ENCODE peak calls at places on chromosomes 7 and 10, in four cellular contexts. E is gastrocnemius medialis, B is heart left ventricle, Z is sigmoid colon. F is an unnamed sample.

GRCh38 chr7:158166386-158167340 is 421.0 kb downstream of the PTPRN2 start:
- DNase-seq in E (no peak), Z (no peak), B (no peak), F (no peak)

GRCh38 chr7:129053938-129054437 is 923 bp downstream of the TNPO3 start:
- DNase-seq in B (no peak), E (no peak), Z (no peak), F (no peak)

GRCh38 chr10:99620713-99621453 is 644 bp upstream of the SLC25A28 start:
- DNase-seq in E (peak; percentile 86), B (peak; percentile 92), Z (peak; percentile 98), F (peak; percentile 97)

GRCh38 chr7:114865564-114865963 is 56.3 kb upstream of the MDFIC start:
- DNase-seq in Z (no peak), B (peak; percentile 39), E (peak; percentile 11), F (peak; percentile 49)

GRCh38 chr7:67631496-67631895 is 634.9 kb downstream of the TYW1 start:
- DNase-seq in B (no peak), E (no peak), Z (no peak), F (no peak)

GRCh38 chr10:70053212-70053895 is 708 bp downstream of the MACROH2A2 start:
- DNase-seq in E (no peak), B (peak; percentile 14), Z (no peak), F (no peak)

GRCh38 chr7:151073990-151074389 is 6.6 kb downstream of the FASTK start:
- DNase-seq in Z (no peak), B (no peak), E (no peak), F (no peak)

GRCh38 chr7:54705436-54705835 is 53.6 kb downstream of the SEC61G start:
- DNase-seq in Z (no peak), E (no peak), B (no peak), F (no peak)

GRCh38 chr10:132397036-132397541 is at the start of gene PWWP2B:
- DNase-seq in Z (peak; percentile 77), E (no peak), B (peak; percentile 70), F (no peak)

GRCh38 chr7:102395620-102395957 is 574 bp upstream of the PRKRIP1 start:
- DNase-seq in E (no peak), Z (peak; percentile 55), B (no peak), F (no peak)

GRCh38 chr10:48806282-48806681 is 121.6 kb downstream of the WDFY4 start:
- DNase-seq in B (no peak), Z (no peak), E (no peak), F (no peak)
- H3K4me1 ChIP-seq in B (peaks cover 33% of the 10 kb centered on the region), Z (no peaks in the 10 kb centered on the region), E (no peaks in the 10 kb centered on the region), F (peaks cover 8% of the 10 kb centered on the region)

DNA sequence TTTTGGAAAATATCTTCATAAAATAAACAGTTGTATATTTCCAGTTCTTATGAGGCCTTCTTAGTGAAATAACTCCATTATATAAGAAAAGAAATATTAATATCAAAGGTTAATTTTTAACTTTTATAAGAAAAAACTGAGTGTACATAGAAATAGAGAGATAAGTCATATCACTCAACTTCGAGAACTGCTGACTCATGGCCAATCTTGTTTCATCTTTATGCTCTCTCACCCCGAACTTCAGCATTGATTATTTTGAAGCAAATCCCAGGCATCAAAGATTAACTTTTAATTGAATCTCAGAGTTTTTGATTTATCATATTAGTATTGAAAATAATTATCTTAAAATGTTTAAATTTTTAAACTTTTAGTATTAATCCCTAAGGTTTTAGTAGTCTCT is 527.1 kb downstream of the GFRA1 start:
- DNase-seq in B (no peak), E (no peak), Z (no peak), F (no peak)
- TF ChIP-seq CTCF in B (no peak), E (no peak), Z (no peak), F (no peak)

DNA sequence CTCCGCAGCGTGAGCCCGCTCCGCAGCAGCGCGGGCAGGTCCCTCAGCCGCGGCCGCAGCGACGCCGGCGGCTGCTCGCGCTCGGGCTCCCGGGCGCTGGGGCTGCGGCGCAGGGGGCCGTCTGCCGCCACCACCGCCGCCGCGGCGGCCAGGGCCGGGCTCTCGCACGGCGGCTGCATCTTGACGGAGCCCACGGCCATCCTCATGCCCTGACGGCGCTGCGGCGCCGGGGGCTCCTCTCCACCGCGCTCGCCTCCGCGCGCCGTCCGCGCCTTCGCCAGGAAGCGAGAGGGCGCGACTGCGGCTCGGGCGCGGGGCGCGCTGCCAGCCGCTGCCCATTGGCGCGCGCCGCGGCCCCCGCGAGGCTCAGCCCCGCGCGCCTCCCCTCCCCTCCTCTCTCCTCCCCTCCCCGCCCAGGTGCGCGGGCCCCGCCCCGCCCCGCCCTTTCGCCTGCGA is at the start of gene RAPGEF5:
- DNase-seq in B (no peak), Z (no peak), E (no peak), F (no peak)
- H3K4me3 ChIP-seq in B (peak within 1 kb of the TSS; percentile 53), Z (no peak within 1 kb of the TSS), E (peak within 1 kb of the TSS; percentile 53), F (peak within 1 kb of the TSS; percentile 33)

DNA sequence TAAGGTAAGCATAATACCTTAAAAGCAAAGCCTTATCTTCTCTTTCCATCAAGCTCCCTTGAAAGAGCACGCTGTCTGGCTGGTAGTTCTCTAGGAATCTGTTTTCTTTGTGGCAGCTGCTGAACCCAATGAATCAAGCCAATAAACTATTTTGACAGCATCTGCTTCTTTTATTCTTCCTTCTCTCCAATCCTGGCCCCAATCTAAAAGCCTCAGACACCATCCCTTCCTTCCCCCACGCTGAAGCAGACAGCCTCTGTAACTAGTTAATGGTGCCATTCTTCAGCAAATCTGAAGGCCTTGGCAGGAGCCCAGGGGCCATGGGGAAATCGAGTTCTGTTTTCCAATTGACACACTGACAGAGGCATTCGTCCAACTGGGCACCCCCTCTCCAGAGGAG is 186.6 kb upstream of the LYZL1 start:
- DNase-seq in E (no peak), Z (no peak), B (no peak), F (no peak)
- H3K4me1 ChIP-seq in E (no peaks in the 10 kb centered on the region), Z (no peaks in the 10 kb centered on the region), B (no peaks in the 10 kb centered on the region), F (no peaks in the 10 kb centered on the region)

GRCh38 chr7:81439591-81439990 is 330.3 kb downstream of the HGF start:
- DNase-seq in Z (no peak), B (no peak), E (no peak), F (no peak)
- TF ChIP-seq CTCF in Z (no peak), B (no peak), E (no peak), F (no peak)

DNA sequence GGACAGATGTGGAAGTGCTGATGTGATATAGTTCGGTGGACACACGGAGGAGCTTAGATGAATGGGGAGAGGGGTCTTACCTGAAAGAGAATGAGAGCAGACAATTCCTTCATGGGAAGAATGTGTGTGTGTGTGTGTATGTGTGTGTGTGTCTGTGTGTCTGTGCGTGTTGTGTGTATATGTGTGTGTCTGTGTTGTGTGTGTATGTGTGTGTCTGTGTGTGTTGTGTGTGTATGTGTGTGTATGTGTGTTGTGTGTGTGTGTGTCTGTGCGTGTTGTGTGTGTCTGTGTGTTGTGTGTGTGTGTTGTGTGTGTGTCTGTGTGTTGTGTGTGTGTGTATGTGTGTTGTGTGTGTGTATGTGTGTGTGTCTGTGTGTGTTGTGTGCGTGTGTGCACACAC is 104.2 kb downstream of the FAM204A start:
- DNase-seq in Z (no peak), B (no peak), E (no peak), F (no peak)
- H3K4me3 ChIP-seq in Z (no peak overlapping the region), B (no peak overlapping the region), E (no peak overlapping the region), F (no peak overlapping the region)

GRCh38 chr10:76080991-76081390 is 649.6 kb downstream of the LRMDA start:
- DNase-seq in E (no peak), B (no peak), Z (no peak), F (no peak)
- H3K4me1 ChIP-seq in E (peaks cover 13% of the 10 kb centered on the region), B (no peaks in the 10 kb centered on the region), Z (peaks cover 10% of the 10 kb centered on the region), F (peaks cover 6% of the 10 kb centered on the region)

GRCh38 chr10:56782503-56782902 is 421.4 kb upstream of the ZWINT start:
- DNase-seq in B (no peak), Z (no peak), E (no peak), F (no peak)
- TF ChIP-seq CTCF in B (no peak), Z (no peak), E (no peak), F (no peak)

GRCh38 chr10:37384923-37385322 is 259.5 kb downstream of the ANKRD30A start:
- DNase-seq in B (no peak), E (no peak), Z (no peak), F (no peak)
- H3K4me3 ChIP-seq in B (no peak overlapping the region), E (no peak overlapping the region), Z (no peak overlapping the region), F (no peak overlapping the region)

GRCh38 chr10:31701546-31701945 is 227.1 kb downstream of the ARHGAP12 start:
- DNase-seq in E (no peak), Z (no peak), B (no peak), F (no peak)

GRCh38 chr10:31700222-31700621 is 228.4 kb downstream of the ARHGAP12 start:
- DNase-seq in E (no peak), B (peak; percentile 45), Z (no peak), F (no peak)

GRCh38 chr10:31702954-31703353 is 225.7 kb downstream of the ARHGAP12 start:
- DNase-seq in Z (no peak), E (no peak), B (no peak), F (no peak)

GRCh38 chr10:31704195-31704594 is 224.4 kb downstream of the ARHGAP12 start:
- DNase-seq in E (no peak), B (no peak), Z (no peak), F (peak; percentile 79)

GRCh38 chr10:31702005-31702404 is 226.6 kb downstream of the ARHGAP12 start:
- DNase-seq in Z (no peak), E (no peak), B (no peak), F (no peak)
- H3K4me1 ChIP-seq in Z (peaks cover 53% of the 10 kb centered on the region), E (peaks cover 41% of the 10 kb centered on the region), B (peaks cover 52% of the 10 kb centered on the region), F (no peaks in the 10 kb centered on the region)